ENCODE peak calls at places on chromosomes 6 and 20, in six cellular contexts. One of them, this sample, is unnamed.

GRCh38 chr6:111828799-111829198 is 44.5 kb downstream of the FYN start:
- DNase-seq in tibial nerve: no peak
- DNase-seq in body of pancreas: no peak
- DNase-seq in HCT116: no peak
- DNase-seq in ovary: no peak
- DNase-seq in IMR-90: no peak
- DNase-seq in this sample: no peak

GRCh38 chr6:113969888-113970807 is 800 bp downstream of the HDAC2 start:
- DNase-seq in body of pancreas: peak; percentile 56
- DNase-seq in ovary: peak; percentile 47
- DNase-seq in IMR-90: peak; percentile 35
- DNase-seq in HCT116: no peak
- DNase-seq in tibial nerve: no peak
- DNase-seq in this sample: peak; percentile 59

GRCh38 chr6:7258231-7258763 is 54.7 kb downstream of the SSR1 start:
- DNase-seq in body of pancreas: no peak
- DNase-seq in tibial nerve: no peak
- DNase-seq in HCT116: no peak
- DNase-seq in ovary: no peak
- DNase-seq in IMR-90: no peak
- DNase-seq in this sample: peak; percentile 61

GRCh38 chr6:22466665-22467064 is 102.7 kb upstream of the HDGFL1 start:
- DNase-seq in tibial nerve: no peak
- DNase-seq in HCT116: no peak
- DNase-seq in IMR-90: no peak
- DNase-seq in ovary: no peak
- DNase-seq in body of pancreas: no peak
- DNase-seq in this sample: no peak

GRCh38 chr6:131001113-131001776 is 61.8 kb downstream of the EPB41L2 start:
- DNase-seq in tibial nerve: no peak
- DNase-seq in ovary: no peak
- DNase-seq in IMR-90: no peak
- DNase-seq in HCT116: no peak
- DNase-seq in body of pancreas: no peak
- DNase-seq in this sample: no peak

GRCh38 chr20:57662313-57663240 is 42.4 kb upstream of the ZBP1 start:
- DNase-seq in tibial nerve: no peak
- DNase-seq in IMR-90: no peak
- DNase-seq in HCT116: no peak
- DNase-seq in body of pancreas: peak; percentile 10
- DNase-seq in ovary: peak; percentile 5
- DNase-seq in this sample: no peak

GRCh38 chr20:10113746-10114145 is 79.0 kb downstream of the ANKEF1 start:
- DNase-seq in HCT116: no peak
- DNase-seq in ovary: no peak
- DNase-seq in tibial nerve: no peak
- DNase-seq in IMR-90: no peak
- DNase-seq in body of pancreas: no peak
- DNase-seq in this sample: no peak

GRCh38 chr6:31321005-31321707 is 35.8 kb downstream of the HLA-B start:
- DNase-seq in ovary: no peak
- DNase-seq in body of pancreas: no peak
- DNase-seq in IMR-90: no peak
- DNase-seq in tibial nerve: no peak
- DNase-seq in HCT116: no peak
- DNase-seq in this sample: no peak

GRCh38 chr6:156791261-156791850 is 14.2 kb downstream of the ARID1B start:
- DNase-seq in ovary: no peak
- DNase-seq in tibial nerve: no peak
- DNase-seq in IMR-90: peak; percentile 52
- DNase-seq in HCT116: no peak
- DNase-seq in body of pancreas: no peak
- DNase-seq in this sample: no peak

GRCh38 chr6:156787569-156788492 is 10.7 kb downstream of the ARID1B start:
- DNase-seq in tibial nerve: no peak
- DNase-seq in HCT116: no peak
- DNase-seq in ovary: no peak
- DNase-seq in IMR-90: no peak
- DNase-seq in body of pancreas: no peak
- DNase-seq in this sample: no peak

GRCh38 chr6:156786652-156787051 is 9.5 kb downstream of the ARID1B start:
- DNase-seq in HCT116: no peak
- DNase-seq in tibial nerve: no peak
- DNase-seq in IMR-90: no peak
- DNase-seq in ovary: no peak
- DNase-seq in body of pancreas: no peak
- DNase-seq in this sample: no peak

GRCh38 chr6:156790711-156791110 is 13.5 kb downstream of the ARID1B start:
- DNase-seq in HCT116: no peak
- DNase-seq in body of pancreas: no peak
- DNase-seq in ovary: no peak
- DNase-seq in tibial nerve: no peak
- DNase-seq in IMR-90: no peak
- DNase-seq in this sample: no peak

GRCh38 chr6:156789081-156789943 is 12.1 kb downstream of the ARID1B start:
- DNase-seq in IMR-90: no peak
- DNase-seq in ovary: no peak
- DNase-seq in body of pancreas: no peak
- DNase-seq in HCT116: no peak
- DNase-seq in tibial nerve: no peak
- DNase-seq in this sample: no peak
- H3K4me1 ChIP-seq in IMR-90: peaks cover 17% of the 10 kb centered on the region
- H3K4me1 ChIP-seq in ovary: peaks cover 23% of the 10 kb centered on the region
- H3K4me1 ChIP-seq in body of pancreas: peaks cover 32% of the 10 kb centered on the region
- H3K4me1 ChIP-seq in HCT116: no peaks in the 10 kb centered on the region
- H3K4me1 ChIP-seq in tibial nerve: no peaks in the 10 kb centered on the region
- H3K4me1 ChIP-seq in this sample: peaks cover 8% of the 10 kb centered on the region

GRCh38 chr20:62743777-62744317 is 35.2 kb downstream of the NTSR1 start:
- DNase-seq in HCT116: no peak
- DNase-seq in tibial nerve: no peak
- DNase-seq in body of pancreas: no peak
- DNase-seq in IMR-90: no peak
- DNase-seq in ovary: no peak
- DNase-seq in this sample: no peak
- H3K4me3 ChIP-seq in HCT116: no peak overlapping the region
- H3K4me3 ChIP-seq in tibial nerve: no peak overlapping the region
- H3K4me3 ChIP-seq in body of pancreas: no peak overlapping the region
- H3K4me3 ChIP-seq in IMR-90: no peak overlapping the region
- H3K4me3 ChIP-seq in ovary: no peak overlapping the region
- H3K4me3 ChIP-seq in this sample: no peak overlapping the region

GRCh38 chr6:106511274-106512047 is 117.8 kb downstream of the RTN4IP1 start:
- DNase-seq in body of pancreas: peak; percentile 43
- DNase-seq in ovary: peak; percentile 36
- DNase-seq in IMR-90: no peak
- DNase-seq in tibial nerve: no peak
- DNase-seq in HCT116: no peak
- DNase-seq in this sample: no peak

GRCh38 chr6:106512958-106513480 is 116.3 kb downstream of the RTN4IP1 start:
- DNase-seq in body of pancreas: no peak
- DNase-seq in tibial nerve: no peak
- DNase-seq in HCT116: no peak
- DNase-seq in IMR-90: no peak
- DNase-seq in ovary: no peak
- DNase-seq in this sample: peak; percentile 23

GRCh38 chr6:106510090-106510970 is 119.0 kb downstream of the RTN4IP1 start:
- DNase-seq in HCT116: no peak
- DNase-seq in tibial nerve: no peak
- DNase-seq in IMR-90: no peak
- DNase-seq in ovary: peak; percentile 53
- DNase-seq in body of pancreas: peak; percentile 60
- DNase-seq in this sample: peak; percentile 62

GRCh38 chr6:106513813-106514212 is 115.5 kb downstream of the RTN4IP1 start:
- DNase-seq in HCT116: no peak
- DNase-seq in body of pancreas: no peak
- DNase-seq in ovary: no peak
- DNase-seq in IMR-90: no peak
- DNase-seq in tibial nerve: no peak
- DNase-seq in this sample: no peak

DNA sequence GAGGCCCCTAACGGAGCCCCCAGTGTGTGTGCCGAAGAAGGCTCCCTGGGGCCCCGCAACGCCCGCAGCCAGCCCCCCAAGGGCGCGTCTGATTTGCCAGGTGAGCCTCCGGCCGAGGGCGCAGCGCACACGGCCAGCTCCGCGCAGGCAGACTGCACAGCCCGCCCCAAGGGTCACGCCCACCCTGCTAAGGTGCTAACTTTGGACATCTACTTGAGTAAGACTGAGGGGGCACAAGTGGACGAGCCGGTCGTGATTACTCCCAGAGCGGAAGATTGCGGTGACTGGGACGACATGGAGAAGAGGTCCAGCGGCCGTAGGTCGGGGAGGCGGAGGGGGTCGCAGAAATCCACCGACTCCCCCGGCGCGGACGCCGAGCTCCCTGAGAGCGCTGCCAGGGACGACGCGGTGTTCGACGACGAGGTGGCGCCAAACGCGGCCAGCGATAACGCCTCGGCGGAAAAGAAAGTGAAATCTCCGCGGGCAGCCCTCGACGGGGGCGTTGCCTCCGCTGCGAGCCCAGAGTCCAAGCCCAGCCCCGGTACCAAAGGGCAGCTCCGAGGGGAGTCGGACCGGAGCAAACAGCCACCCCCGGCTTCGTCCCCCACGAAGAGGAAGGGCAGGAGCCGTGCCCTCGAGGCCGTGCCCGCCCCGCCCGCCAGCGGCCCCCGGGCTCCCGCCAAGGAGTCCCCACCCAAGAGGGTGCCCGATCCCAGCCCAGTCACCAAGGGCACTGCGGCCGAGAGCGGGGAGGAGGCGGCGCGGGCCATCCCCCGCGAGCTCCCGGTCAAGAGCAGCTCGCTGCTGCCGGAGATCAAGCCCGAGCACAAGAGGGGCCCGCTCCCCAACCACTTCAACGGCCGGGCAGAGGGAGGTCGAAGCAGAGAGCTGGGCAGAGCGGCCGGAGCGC is 117.0 kb downstream of the RTN4IP1 start:
- DNase-seq in body of pancreas: peak; percentile 73
- DNase-seq in HCT116: no peak
- DNase-seq in ovary: peak; percentile 62
- DNase-seq in IMR-90: no peak
- DNase-seq in tibial nerve: peak; percentile 15
- DNase-seq in this sample: peak; percentile 26
- TF ChIP-seq POLR2A in body of pancreas: peak; percentile 50
- TF ChIP-seq POLR2A in HCT116: no peak
- TF ChIP-seq POLR2A in ovary: no peak
- TF ChIP-seq POLR2A in IMR-90: no peak
- TF ChIP-seq POLR2A in tibial nerve: no peak
- TF ChIP-seq POLR2A in this sample: no peak

DNA sequence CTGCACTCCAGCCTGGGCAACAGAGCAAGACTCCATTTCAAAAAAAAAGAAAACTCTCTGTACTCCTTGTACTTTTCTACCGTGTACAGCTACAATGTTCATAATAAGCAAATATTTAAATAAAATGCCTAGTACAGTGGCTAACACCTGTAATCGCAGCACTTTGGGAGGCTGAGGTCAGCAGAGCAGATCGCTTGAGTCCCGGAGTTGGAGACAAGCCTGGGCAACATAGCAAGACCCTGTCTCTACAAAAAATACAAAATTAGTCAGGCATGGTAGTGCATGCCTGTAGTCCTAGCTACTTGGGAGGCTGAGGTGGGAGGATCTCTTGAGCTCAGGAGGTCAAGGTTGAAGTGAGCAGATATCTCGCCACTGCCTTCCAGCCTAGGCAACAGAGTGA is 5.7 kb downstream of the NAPB start:
- DNase-seq in IMR-90: no peak
- DNase-seq in HCT116: no peak
- DNase-seq in body of pancreas: no peak
- DNase-seq in tibial nerve: no peak
- DNase-seq in ovary: no peak
- DNase-seq in this sample: no peak
- H3K4me1 ChIP-seq in IMR-90: peaks cover 8% of the 10 kb centered on the region
- H3K4me1 ChIP-seq in HCT116: peaks cover 7% of the 10 kb centered on the region
- H3K4me1 ChIP-seq in body of pancreas: peaks cover 26% of the 10 kb centered on the region
- H3K4me1 ChIP-seq in tibial nerve: no peaks in the 10 kb centered on the region
- H3K4me1 ChIP-seq in ovary: peaks cover 6% of the 10 kb centered on the region
- H3K4me1 ChIP-seq in this sample: peaks cover 42% of the 10 kb centered on the region

GRCh38 chr20:39050555-39050902 is 88.4 kb downstream of the DHX35 start:
- DNase-seq in HCT116: no peak
- DNase-seq in IMR-90: no peak
- DNase-seq in tibial nerve: no peak
- DNase-seq in body of pancreas: no peak
- DNase-seq in ovary: no peak
- DNase-seq in this sample: no peak
- H3K4me3 ChIP-seq in HCT116: peak overlapping the region; percentile 66
- H3K4me3 ChIP-seq in IMR-90: peak overlapping the region; percentile 49
- H3K4me3 ChIP-seq in tibial nerve: peak overlapping the region; percentile 52
- H3K4me3 ChIP-seq in body of pancreas: no peak overlapping the region
- H3K4me3 ChIP-seq in ovary: no peak overlapping the region
- H3K4me3 ChIP-seq in this sample: peak overlapping the region; percentile 84

GRCh38 chr20:46348972-46349741 is 40.9 kb upstream of the CDH22 start:
- DNase-seq in ovary: peak; percentile 32
- DNase-seq in HCT116: peak; percentile 13
- DNase-seq in IMR-90: peak; percentile 31
- DNase-seq in tibial nerve: peak; percentile 38
- DNase-seq in body of pancreas: peak; percentile 69
- DNase-seq in this sample: peak; percentile 75
- TF ChIP-seq POLR2A in ovary: no peak
- TF ChIP-seq POLR2A in HCT116: no peak
- TF ChIP-seq POLR2A in IMR-90: no peak
- TF ChIP-seq POLR2A in tibial nerve: no peak
- TF ChIP-seq POLR2A in body of pancreas: no peak
- TF ChIP-seq POLR2A in this sample: no peak